ENCODE peak calls at places on chromosomes 11 and 22, in ten cellular contexts. O, C, E, P, B, A, Q, L, H and K are unnamed samples.

GRCh38 chr22:24207264-24208011 is 26.2 kb downstream of the SUSD2 start:
- DNase-seq in O (no peak), C (no peak), E (no peak), P (no peak), B (no peak), A (no peak), Q (no peak), L (peak; percentile 29), H (no peak), K (no peak)

GRCh38 chr11:13098067-13098466 is 89.0 kb downstream of the RASSF10 start:
- DNase-seq in O (no peak), C (no peak), E (no peak), P (no peak), B (peak; percentile 65), A (no peak), Q (no peak), L (no peak), H (no peak), K (no peak)

GRCh38 chr11:70024773-70025045 is 53.4 kb upstream of the ANO1 start:
- DNase-seq in O (peak; percentile 41), C (no peak), E (no peak), P (no peak), B (no peak), A (no peak), Q (no peak), L (no peak), H (no peak), K (no peak)

GRCh38 chr22:30556388-30556787 is 9.8 kb upstream of the SEC14L6 start:
- DNase-seq in O (no peak), C (no peak), E (no peak), P (no peak), B (peak; percentile 43), A (no peak), Q (no peak), L (no peak), H (no peak), K (no peak)

GRCh38 chr11:116602637-116602942 is 170.2 kb downstream of the BUD13 start:
- DNase-seq in O (no peak), C (no peak), E (no peak), P (no peak), B (no peak), A (no peak), Q (no peak), L (peak; percentile 13), H (no peak), K (no peak)

GRCh38 chr11:130177782-130178181 is 18.2 kb downstream of the ST14 start:
- DNase-seq in O (no peak), C (no peak), E (no peak), P (no peak), B (no peak), A (no peak), Q (no peak), L (no peak), H (no peak), K (no peak)

GRCh38 chr22:21642584-21643448 is 714 bp downstream of the SDF2L1 start:
- DNase-seq in O (no peak), C (no peak), E (peak; percentile 57), P (peak; percentile 41), B (peak; percentile 66), A (no peak), Q (no peak), L (peak; percentile 44), H (peak; percentile 61), K (no peak)

GRCh38 chr11:120894207-120894989 is 129.5 kb upstream of the TBCEL start:
- DNase-seq in O (no peak), C (no peak), E (no peak), P (no peak), B (no peak), A (no peak), Q (no peak), L (no peak), H (no peak), K (no peak)

GRCh38 chr11:100810666-100811065 is 123.6 kb downstream of the ARHGAP42 start:
- DNase-seq in O (no peak), C (no peak), E (no peak), P (no peak), B (no peak), A (no peak), Q (no peak), L (no peak), H (no peak), K (no peak)

GRCh38 chr11:14021738-14022137 is 59.2 kb downstream of the SPON1 start:
- DNase-seq in O (no peak), C (no peak), E (no peak), P (no peak), B (no peak), A (no peak), Q (no peak), L (no peak), H (no peak), K (no peak)

GRCh38 chr11:105265859-105266258 is 126.3 kb upstream of the CARD18 start:
- DNase-seq in O (no peak), C (no peak), E (no peak), P (no peak), B (no peak), A (no peak), Q (no peak), L (peak; percentile 55), H (no peak), K (no peak)

GRCh38 chr11:131206671-131207070 is 163.7 kb upstream of the NTM start:
- DNase-seq in O (no peak), C (no peak), E (no peak), P (no peak), B (no peak), A (no peak), Q (no peak), L (peak; percentile 26), H (no peak), K (no peak)

GRCh38 chr22:44438481-44439131 is 59.4 kb downstream of the RTL6 start:
- DNase-seq in O (peak; percentile 64), C (no peak), E (no peak), P (no peak), B (no peak), A (no peak), Q (no peak), L (no peak), H (no peak), K (no peak)

GRCh38 chr11:58330861-58331260 is 28.0 kb downstream of the OR5B17 start:
- DNase-seq in O (no peak), C (no peak), E (no peak), P (no peak), B (no peak), A (no peak), Q (no peak), L (peak; percentile 3), H (no peak), K (no peak)

GRCh38 chr11:80167766-80168165 is 726.9 kb upstream of the TENM4 start:
- DNase-seq in O (no peak), C (no peak), E (no peak), P (no peak), B (no peak), A (no peak), Q (no peak), L (no peak), H (no peak), K (no peak)

DNA sequence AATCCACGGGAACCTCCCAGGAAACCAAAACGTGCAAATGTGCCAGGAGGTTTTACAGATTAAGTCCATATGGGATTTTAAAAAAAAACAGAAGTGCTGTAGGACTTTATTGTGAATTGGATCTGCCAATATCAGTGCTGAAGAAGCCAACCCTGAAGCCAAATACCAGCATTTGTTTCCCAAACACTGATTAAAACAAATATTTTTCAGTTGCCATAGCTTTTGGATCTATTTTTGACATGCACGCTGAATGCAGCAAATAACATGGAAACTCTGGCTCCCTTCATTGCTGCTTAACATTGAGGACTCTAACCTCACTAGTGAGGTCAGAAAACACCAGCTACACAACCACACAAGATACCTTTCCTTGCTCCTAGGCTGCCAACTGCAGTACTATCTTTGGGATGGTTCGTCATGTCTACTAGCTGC is 28.4 kb upstream of the SIK2 start:
- DNase-seq in O (no peak), C (no peak), E (no peak), P (no peak), B (no peak), A (no peak), Q (no peak), L (peak; percentile 51), H (no peak), K (no peak)
- H3K27ac ChIP-seq in O (peak overlapping the region; percentile 67), C (peak overlapping the region; percentile 48), E (no peak overlapping the region), P (no peak overlapping the region), B (no peak overlapping the region), A (no peak overlapping the region), Q (no peak overlapping the region), L (no peak overlapping the region), H (no peak overlapping the region), K (no peak overlapping the region)

GRCh38 chr22:39528681-39529486 is 3.7 kb downstream of the RPS19BP1 start:
- DNase-seq in O (peak; percentile 94), C (peak; percentile 88), E (peak; percentile 95), P (peak; percentile 87), B (peak; percentile 92), A (no peak), Q (peak; percentile 84), L (peak; percentile 97), H (peak; percentile 93), K (peak; percentile 94)

GRCh38 chr22:39526736-39527171 is 5.8 kb downstream of the RPS19BP1 start:
- DNase-seq in O (no peak), C (no peak), E (no peak), P (peak; percentile 35), B (no peak), A (no peak), Q (no peak), L (no peak), H (peak; percentile 35), K (no peak)

GRCh38 chr22:39528080-39528661 is 4.4 kb downstream of the RPS19BP1 start:
- DNase-seq in O (no peak), C (no peak), E (no peak), P (no peak), B (no peak), A (no peak), Q (no peak), L (no peak), H (no peak), K (no peak)

GRCh38 chr22:39525658-39525975 is 5.3 kb downstream of the ATF4 start:
- DNase-seq in O (no peak), C (no peak), E (no peak), P (no peak), B (no peak), A (no peak), Q (no peak), L (no peak), H (no peak), K (no peak)

GRCh38 chr22:39527481-39527961 is 5.0 kb downstream of the RPS19BP1 start:
- DNase-seq in O (no peak), C (no peak), E (peak; percentile 59), P (no peak), B (no peak), A (no peak), Q (no peak), L (no peak), H (no peak), K (no peak)
- H3K4me1 ChIP-seq in O (peaks cover 88% of the 10 kb centered on the region), C (peaks cover 42% of the 10 kb centered on the region), E (peaks cover 70% of the 10 kb centered on the region), P (peaks cover 77% of the 10 kb centered on the region), B (peaks cover 36% of the 10 kb centered on the region), A (peaks cover 5% of the 10 kb centered on the region), Q (peaks cover 23% of the 10 kb centered on the region), L (peaks cover 15% of the 10 kb centered on the region), H (peaks cover 89% of the 10 kb centered on the region), K (no peaks in the 10 kb centered on the region)

GRCh38 chr11:18105086-18105801 is 638 bp downstream of the SAAL1 start:
- DNase-seq in O (no peak), C (no peak), E (no peak), P (no peak), B (peak; percentile 6), A (no peak), Q (no peak), L (no peak), H (no peak), K (no peak)
- H3K27ac ChIP-seq in O (peak overlapping the region; percentile 77), C (peak overlapping the region; percentile 72), E (peak overlapping the region; percentile 64), P (peak overlapping the region; percentile 72), B (peak overlapping the region; percentile 71), A (no peak overlapping the region), Q (peak overlapping the region; percentile 43), L (no peak overlapping the region), H (peak overlapping the region; percentile 56), K (no peak overlapping the region)

GRCh38 chr11:118921121-118921928 is 4.4 kb downstream of the BCL9L start:
- DNase-seq in O (peak; percentile 95), C (peak; percentile 88), E (no peak), P (no peak), B (peak; percentile 89), A (no peak), Q (peak; percentile 84), L (peak; percentile 98), H (no peak), K (peak; percentile 86)
- H3K4me1 ChIP-seq in O (peaks cover 77% of the 10 kb centered on the region), C (peaks cover 46% of the 10 kb centered on the region), E (peaks cover 75% of the 10 kb centered on the region), P (peaks cover 59% of the 10 kb centered on the region), B (peaks cover 31% of the 10 kb centered on the region), A (peaks cover 36% of the 10 kb centered on the region), Q (peaks cover 30% of the 10 kb centered on the region), L (peaks cover 70% of the 10 kb centered on the region), H (peaks cover 73% of the 10 kb centered on the region), K (no peaks in the 10 kb centered on the region)